ENCODE peak calls at places on chromosomes 12 and 14, in four cellular contexts. One of them, this sample, is unnamed.

GRCh38 chr12:31303466-31303865 is 22.5 kb downstream of the SINHCAF start:
- DNase-seq in K562: no peak
- DNase-seq in IMR-90: no peak
- DNase-seq in spleen: no peak
- DNase-seq in this sample: no peak

GRCh38 chr12:89663577-89664357 is 44.9 kb downstream of the ATP2B1 start:
- DNase-seq in K562: peak
- DNase-seq in IMR-90: peak
- DNase-seq in spleen: no peak
- DNase-seq in this sample: peak

GRCh38 chr14:100193417-100194357 is 34.2 kb upstream of the DEGS2 start:
- DNase-seq in K562: peak
- DNase-seq in IMR-90: no peak
- DNase-seq in spleen: no peak
- DNase-seq in this sample: no peak

GRCh38 chr14:25516838-25517237 is 466.9 kb upstream of the STXBP6 start:
- DNase-seq in K562: no peak
- DNase-seq in IMR-90: no peak
- DNase-seq in spleen: no peak
- DNase-seq in this sample: no peak

GRCh38 chr14:73749706-73750105 is 35.5 kb upstream of the PNMA1 start:
- DNase-seq in K562: no peak
- DNase-seq in IMR-90: no peak
- DNase-seq in spleen: peak
- DNase-seq in this sample: no peak

GRCh38 chr14:98802044-98802443 is 470.0 kb downstream of the BCL11B start:
- DNase-seq in K562: no peak
- DNase-seq in IMR-90: no peak
- DNase-seq in spleen: no peak
- DNase-seq in this sample: no peak

GRCh38 chr12:122423258-122424165 is 1.0 kb upstream of the CLIP1 start:
- DNase-seq in K562: no peak
- DNase-seq in IMR-90: peak
- DNase-seq in spleen: no peak
- DNase-seq in this sample: no peak

GRCh38 chr14:22820731-22821130 is 5.5 kb upstream of the SLC7A7 start:
- DNase-seq in K562: no peak
- DNase-seq in IMR-90: no peak
- DNase-seq in spleen: no peak
- DNase-seq in this sample: no peak

GRCh38 chr12:81558031-81558430 is 201.1 kb downstream of the PPFIA2 start:
- DNase-seq in K562: no peak
- DNase-seq in IMR-90: peak
- DNase-seq in spleen: no peak
- DNase-seq in this sample: no peak

GRCh38 chr12:53499261-53500118 is at the start of gene MAP3K12:
- DNase-seq in K562: peak
- DNase-seq in IMR-90: peak
- DNase-seq in spleen: peak
- DNase-seq in this sample: no peak

GRCh38 chr14:24269368-24269767 is 2.0 kb downstream of the RABGGTA start:
- DNase-seq in K562: no peak
- DNase-seq in IMR-90: no peak
- DNase-seq in spleen: no peak
- DNase-seq in this sample: no peak

GRCh38 chr14:90905531-90905930 is 89.3 kb upstream of the TTC7B start:
- DNase-seq in K562: no peak
- DNase-seq in IMR-90: no peak
- DNase-seq in spleen: no peak
- DNase-seq in this sample: no peak

GRCh38 chr14:44795725-44796124 is 166.0 kb downstream of the KLHL28 start:
- DNase-seq in K562: no peak
- DNase-seq in IMR-90: peak
- DNase-seq in spleen: no peak
- DNase-seq in this sample: no peak

GRCh38 chr14:68817513-68818212 is 24.8 kb upstream of the ZFP36L1 start:
- DNase-seq in K562: no peak
- DNase-seq in IMR-90: no peak
- DNase-seq in spleen: no peak
- DNase-seq in this sample: no peak

GRCh38 chr12:48189331-48190125 is 6.1 kb downstream of the CCDC184 start:
- DNase-seq in K562: peak
- DNase-seq in IMR-90: peak
- DNase-seq in spleen: no peak
- DNase-seq in this sample: peak

GRCh38 chr14:30681752-30682355 is 59.7 kb downstream of the SCFD1 start:
- DNase-seq in K562: no peak
- DNase-seq in IMR-90: peak
- DNase-seq in spleen: no peak
- DNase-seq in this sample: no peak

GRCh38 chr12:34403706-34404376 is 381.5 kb downstream of the ALG10 start:
- DNase-seq in K562: peak
- DNase-seq in IMR-90: no peak
- DNase-seq in spleen: peak
- DNase-seq in this sample: no peak

GRCh38 chr12:71682466-71682865 is 3.4 kb upstream of the TMEM19 start:
- DNase-seq in K562: no peak
- DNase-seq in IMR-90: no peak
- DNase-seq in spleen: no peak
- DNase-seq in this sample: no peak

GRCh38 chr12:57272337-57273151 is 21.6 kb upstream of the STAC3 start:
- DNase-seq in K562: no peak
- DNase-seq in IMR-90: peak
- DNase-seq in spleen: no peak
- DNase-seq in this sample: no peak

DNA sequence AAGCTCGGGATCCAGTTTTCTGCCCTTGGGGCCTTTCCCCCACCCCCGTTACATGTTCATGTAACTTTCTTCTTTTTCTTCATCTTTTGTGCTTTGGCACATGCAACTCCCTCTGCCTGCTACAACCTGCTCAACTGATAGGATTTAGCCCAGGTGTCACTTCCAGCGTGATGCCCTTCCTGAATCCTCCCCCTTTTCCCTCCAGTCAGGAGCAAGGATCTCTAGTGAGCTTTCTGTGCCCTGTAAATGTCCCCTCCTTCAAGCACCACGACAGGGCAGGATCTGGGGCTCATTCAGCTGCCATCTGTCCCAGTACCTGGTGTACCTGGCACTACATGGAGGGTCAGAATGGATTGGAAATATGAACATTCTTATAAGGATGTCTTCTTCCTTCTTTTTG is 15.3 kb downstream of the PELI2 start:
- DNase-seq in K562: no peak
- DNase-seq in IMR-90: no peak
- DNase-seq in spleen: no peak
- DNase-seq in this sample: no peak
- TF ChIP-seq POLR2A in K562: no peak
- TF ChIP-seq POLR2A in IMR-90: no peak
- TF ChIP-seq POLR2A in spleen: no peak
- TF ChIP-seq POLR2A in this sample: no peak

DNA sequence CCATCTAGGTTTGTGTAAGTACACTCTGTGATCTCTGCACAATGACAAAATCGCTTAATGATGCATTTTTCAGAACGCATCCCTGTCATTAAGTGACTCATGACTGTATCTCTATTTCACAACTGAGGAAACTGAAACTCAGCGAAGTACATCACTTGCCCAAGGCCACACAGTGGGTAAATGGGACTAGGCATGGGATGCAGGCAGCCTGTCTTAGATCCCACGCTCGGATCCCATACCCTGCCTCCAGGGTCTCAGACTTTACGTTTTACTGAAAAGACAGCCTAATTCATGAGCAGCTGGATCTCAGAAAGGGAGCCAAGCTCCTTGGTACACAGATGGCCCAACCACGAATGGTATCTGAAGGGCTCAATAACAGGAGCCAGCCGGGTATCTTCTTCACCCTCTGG is 2.4 kb upstream of the MLEC start:
- DNase-seq in K562: no peak
- DNase-seq in IMR-90: peak
- DNase-seq in spleen: no peak
- DNase-seq in this sample: no peak
- TF ChIP-seq POLR2A in K562: no peak
- TF ChIP-seq POLR2A in IMR-90: no peak
- TF ChIP-seq POLR2A in spleen: no peak
- TF ChIP-seq POLR2A in this sample: no peak

DNA sequence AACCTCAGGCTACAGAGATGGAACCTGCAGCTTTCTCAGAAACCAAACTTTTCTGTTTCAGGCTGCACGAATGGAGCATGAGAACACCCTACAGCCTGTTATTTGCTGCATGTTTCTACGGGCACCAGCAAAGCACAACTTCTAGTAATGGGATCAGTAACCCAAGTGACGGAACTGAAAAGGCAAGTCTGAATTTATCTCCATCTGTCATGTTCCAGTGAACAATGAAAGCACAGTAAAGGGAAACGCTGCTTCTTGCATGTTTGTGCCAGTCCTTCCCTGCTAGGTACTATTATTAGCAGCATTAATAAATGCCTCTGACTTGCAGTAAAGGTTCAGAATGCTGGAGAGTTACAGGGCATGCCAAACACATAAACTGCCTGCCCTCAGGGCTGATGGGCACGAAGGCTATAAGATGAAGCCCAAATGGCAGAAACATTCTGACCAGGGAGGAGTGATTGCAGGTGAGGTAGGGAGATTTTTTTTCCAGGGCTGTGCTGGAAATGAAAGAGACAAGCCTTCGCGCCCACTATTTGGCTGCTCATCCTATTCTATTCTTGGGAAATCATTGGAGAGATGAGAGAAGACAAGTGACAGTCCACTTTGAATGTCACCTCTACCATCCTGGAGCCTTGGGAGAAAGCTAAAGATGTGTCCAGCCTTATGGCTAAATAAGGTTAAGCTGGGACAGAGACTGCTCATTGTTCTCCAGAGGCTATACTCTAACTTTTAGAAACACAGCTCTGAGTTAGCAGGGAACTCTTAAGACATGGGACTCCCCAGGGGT is 100.4 kb upstream of the PLXNC1 start:
- DNase-seq in K562: no peak
- DNase-seq in IMR-90: no peak
- DNase-seq in spleen: no peak
- DNase-seq in this sample: no peak
- TF ChIP-seq POLR2A in K562: no peak
- TF ChIP-seq POLR2A in IMR-90: no peak
- TF ChIP-seq POLR2A in spleen: no peak
- TF ChIP-seq POLR2A in this sample: no peak

GRCh38 chr12:16359512-16360491 is 12.4 kb downstream of the MGST1 start:
- DNase-seq in K562: peak
- DNase-seq in IMR-90: peak
- DNase-seq in spleen: peak
- DNase-seq in this sample: no peak
- TF ChIP-seq POLR2A in K562: no peak
- TF ChIP-seq POLR2A in IMR-90: no peak
- TF ChIP-seq POLR2A in spleen: no peak
- TF ChIP-seq POLR2A in this sample: no peak

GRCh38 chr14:58199726-58200479 is at the start of gene ACTR10:
- DNase-seq in K562: peak
- DNase-seq in IMR-90: peak
- DNase-seq in spleen: peak
- DNase-seq in this sample: peak
- TF ChIP-seq POLR2A in K562: peak
- TF ChIP-seq POLR2A in IMR-90: peak
- TF ChIP-seq POLR2A in spleen: peak
- TF ChIP-seq POLR2A in this sample: peak

GRCh38 chr14:49636866-49637265 is 1.8 kb upstream of the DNAAF2 start:
- DNase-seq in K562: no peak
- DNase-seq in IMR-90: no peak
- DNase-seq in spleen: no peak
- DNase-seq in this sample: no peak
- TF ChIP-seq POLR2A in K562: no peak
- TF ChIP-seq POLR2A in IMR-90: no peak
- TF ChIP-seq POLR2A in spleen: no peak
- TF ChIP-seq POLR2A in this sample: no peak

GRCh38 chr12:132672678-132673077 is 14.5 kb downstream of the POLE start:
- DNase-seq in K562: no peak
- DNase-seq in IMR-90: no peak
- DNase-seq in spleen: no peak
- DNase-seq in this sample: no peak

GRCh38 chr12:132665794-132666193 is 21.3 kb downstream of the POLE start:
- DNase-seq in K562: no peak
- DNase-seq in IMR-90: no peak
- DNase-seq in spleen: no peak
- DNase-seq in this sample: no peak

GRCh38 chr12:132668191-132669088 is 18.7 kb downstream of the POLE start:
- DNase-seq in K562: no peak
- DNase-seq in IMR-90: no peak
- DNase-seq in spleen: peak
- DNase-seq in this sample: no peak

GRCh38 chr12:132672116-132672515 is 15.0 kb downstream of the POLE start:
- DNase-seq in K562: no peak
- DNase-seq in IMR-90: no peak
- DNase-seq in spleen: no peak
- DNase-seq in this sample: no peak

GRCh38 chr12:132669166-132669879 is 17.8 kb downstream of the POLE start:
- DNase-seq in K562: no peak
- DNase-seq in IMR-90: no peak
- DNase-seq in spleen: peak
- DNase-seq in this sample: no peak
- TF ChIP-seq POLR2A in K562: no peak
- TF ChIP-seq POLR2A in IMR-90: no peak
- TF ChIP-seq POLR2A in spleen: no peak
- TF ChIP-seq POLR2A in this sample: no peak